ENCODE peak calls at places on chromosomes 5 and 9, in seven cellular contexts. T is BJ; J is choroid plexus epithelial cell; K is transverse colon; U is NB4; Z is retinal pigment epithelial cell; I is CD8-positive, alpha-beta memory T cell. V is an unnamed sample.

GRCh38 chr5:159244163-159244562 is 18.9 kb upstream of the UBLCP1 start:
- DNase-seq in I (no peak), K (no peak), T (no peak), Z (no peak), U (no peak), J (peak; percentile 38), V (no peak)

GRCh38 chr5:38783011-38783551 is 62.7 kb upstream of the OSMR start:
- DNase-seq in T (peak; percentile 95), I (no peak), K (no peak), Z (peak; percentile 90), U (peak; percentile 43), J (peak; percentile 97), V (no peak)

GRCh38 chr5:172731286-172732073 is 39.5 kb downstream of the DUSP1 start:
- DNase-seq in U (no peak), J (no peak), I (no peak), T (no peak), K (no peak), Z (no peak), V (no peak)

GRCh38 chr9:82418334-82418733 is 429.8 kb downstream of the SPATA31D1 start:
- DNase-seq in I (no peak), Z (no peak), U (peak; percentile 6), K (no peak), T (no peak), J (peak; percentile 65), V (peak; percentile 20)

GRCh38 chr5:167644619-167645018 is 646.8 kb upstream of the WWC1 start:
- DNase-seq in T (no peak), U (peak; percentile 1), K (no peak), J (peak; percentile 55), I (no peak), Z (no peak), V (no peak)

GRCh38 chr5:61824396-61824795 is 481.6 kb upstream of the KIF2A start:
- DNase-seq in J (no peak), U (peak; percentile 8), K (no peak), I (no peak), T (no peak), Z (no peak), V (no peak)

GRCh38 chr5:178673801-178674200 is 47.0 kb upstream of the CLK4 start:
- DNase-seq in T (no peak), Z (no peak), I (no peak), J (no peak), K (no peak), U (no peak), V (no peak)

GRCh38 chr5:55440188-55440646 is 94.5 kb downstream of the PLPP1 start:
- DNase-seq in J (peak; percentile 32), I (no peak), Z (no peak), U (peak; percentile 21), K (no peak), T (no peak), V (no peak)

GRCh38 chr5:172839669-172840068 is 5.6 kb downstream of the ERGIC1 start:
- DNase-seq in I (no peak), J (no peak), K (no peak), Z (no peak), T (no peak), U (no peak), V (no peak)

GRCh38 chr5:179766021-179766725 is 27.6 kb upstream of the LTC4S start:
- DNase-seq in U (peak; percentile 75), K (no peak), J (peak; percentile 66), Z (peak; percentile 45), I (no peak), T (no peak), V (no peak)

GRCh38 chr5:179766726-179767455 is 26.9 kb upstream of the LTC4S start:
- DNase-seq in T (no peak), I (no peak), Z (no peak), U (no peak), J (no peak), K (no peak), V (no peak)

GRCh38 chr5:179762781-179763176 is 30.2 kb downstream of the MAML1 start:
- DNase-seq in U (no peak), J (peak; percentile 44), Z (no peak), T (peak; percentile 35), I (no peak), K (no peak), V (no peak)

GRCh38 chr5:179763215-179763945 is 30.4 kb upstream of the LTC4S start:
- DNase-seq in T (peak; percentile 53), J (peak; percentile 88), U (peak; percentile 77), Z (peak; percentile 77), K (peak; percentile 69), I (peak; percentile 37), V (peak; percentile 60)

DNA sequence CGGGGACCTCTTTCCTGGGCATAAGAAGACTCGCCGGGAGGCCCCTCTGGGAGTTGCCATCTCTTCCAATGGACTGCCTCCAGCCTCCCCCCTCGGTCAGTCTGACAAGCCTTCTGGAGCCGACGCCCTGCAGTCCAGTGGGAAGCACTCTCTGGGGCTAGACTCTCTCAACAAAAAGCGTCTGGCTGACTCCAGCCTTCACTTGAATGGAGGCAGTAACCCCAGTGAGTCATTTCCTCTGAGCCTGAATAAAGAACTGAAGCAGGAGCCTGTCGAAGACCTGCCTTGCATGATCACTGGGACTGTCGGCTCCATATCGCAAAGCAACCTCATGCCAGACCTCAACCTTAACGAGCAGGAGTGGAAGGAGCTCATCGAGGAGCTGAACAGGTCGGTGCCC is 28.4 kb upstream of the LTC4S start:
- DNase-seq in J (peak; percentile 89), I (no peak), T (peak; percentile 35), U (peak; percentile 87), K (no peak), Z (peak; percentile 50), V (no peak)
- H3K4me3 ChIP-seq in J (no peak overlapping the region), I (no peak overlapping the region), T (no peak overlapping the region), U (no peak overlapping the region), K (no peak overlapping the region), Z (no peak overlapping the region), V (no peak overlapping the region)

GRCh38 chr9:96020822-96021615 is 145.5 kb downstream of the ERCC6L2 start:
- DNase-seq in T (no peak), I (peak; percentile 24), K (peak; percentile 33), J (peak; percentile 31), U (peak; percentile 43), Z (no peak), V (no peak)
- H3K4me3 ChIP-seq in T (peak overlapping the region; percentile 48), I (peak overlapping the region; percentile 63), K (peak overlapping the region; percentile 25), J (peak overlapping the region; percentile 56), U (peak overlapping the region; percentile 25), Z (peak overlapping the region; percentile 45), V (no peak overlapping the region)

DNA sequence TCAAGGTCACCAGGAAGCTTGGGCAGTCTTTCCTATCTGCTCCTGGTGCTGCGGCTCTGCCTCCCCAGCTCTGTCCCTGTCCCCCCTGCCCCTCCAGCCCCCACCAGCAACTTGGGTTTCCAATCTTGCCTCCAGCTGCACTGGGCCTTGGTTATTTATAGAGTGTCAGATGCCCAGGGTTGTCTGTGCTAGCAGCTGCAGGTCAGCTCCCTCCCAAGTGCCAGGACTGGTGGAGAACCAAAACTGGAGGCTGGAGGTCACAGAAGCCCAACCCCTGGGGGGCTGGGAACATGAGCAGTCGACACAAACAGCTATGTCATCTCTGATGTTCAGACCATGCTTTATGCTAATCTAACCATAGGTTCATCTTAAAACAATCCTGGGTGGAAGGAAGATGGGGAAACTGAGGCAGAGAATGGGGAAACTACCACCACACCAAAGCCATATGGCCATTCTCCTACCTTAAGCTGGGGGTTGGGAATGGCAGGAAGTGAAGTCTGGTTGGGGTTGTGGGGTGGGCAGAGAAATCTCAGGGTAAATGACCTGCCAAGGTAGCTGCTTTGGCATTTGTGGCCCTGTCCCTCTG is 1.7 kb downstream of the TPM2 start:
- DNase-seq in T (no peak), I (no peak), U (no peak), J (peak; percentile 41), Z (no peak), K (no peak), V (no peak)
- H3K4me3 ChIP-seq in T (peak overlapping the region; percentile 98), I (no peak overlapping the region), U (no peak overlapping the region), J (peak overlapping the region; percentile 78), Z (peak overlapping the region; percentile 81), K (peak overlapping the region; percentile 14), V (no peak overlapping the region)

GRCh38 chr5:67238191-67238590 is 41.6 kb upstream of the CD180 start:
- DNase-seq in J (no peak), U (no peak), Z (no peak), T (peak; percentile 93), K (no peak), I (no peak), V (no peak)

GRCh38 chr5:67233075-67233474 is 36.5 kb upstream of the CD180 start:
- DNase-seq in T (no peak), U (no peak), I (no peak), K (no peak), J (peak; percentile 59), Z (no peak), V (no peak)

GRCh38 chr5:67235399-67236110 is 39.0 kb upstream of the CD180 start:
- DNase-seq in K (no peak), J (no peak), T (no peak), Z (no peak), I (no peak), U (no peak), V (no peak)

GRCh38 chr5:67234671-67235176 is 38.1 kb upstream of the CD180 start:
- DNase-seq in Z (no peak), U (no peak), I (no peak), T (no peak), J (peak; percentile 94), K (no peak), V (no peak)
- H3K4me3 ChIP-seq in Z (no peak overlapping the region), U (no peak overlapping the region), I (no peak overlapping the region), T (no peak overlapping the region), J (peak overlapping the region; percentile 41), K (no peak overlapping the region), V (no peak overlapping the region)